ENCODE peak calls at places on chromosomes 3 and 15, in eight cellular contexts. T is NCI-H2081; M is activated effector memory CD4-positive, alpha-beta T cell treated with Interleukin-2 at 50 U/mL for 16 hours; E is RPMI7951; B is GM20000; Y is NCI-H510A treated with DMSO at 0.1 percent for 48 hours; W is ureter; Z is right cardiac atrium. L is an unnamed sample.

GRCh38 chr3:29720660-29721059 is 439.8 kb downstream of the RBMS3 start:
- DNase-seq in Y (no peak), W (no peak), Z (no peak), E (no peak), T (no peak), M (no peak), B (no peak), L (no peak)

GRCh38 chr15:64681424-64682024 is 93.9 kb downstream of the RBPMS2 start:
- DNase-seq in M (no peak), B (peak), Z (no peak), W (peak), E (peak), Y (peak), T (peak), L (peak)

GRCh38 chr3:63279000-63279366 is 875 bp downstream of the SYNPR start:
- DNase-seq in W (no peak), B (peak), Z (no peak), M (no peak), E (no peak), Y (no peak), T (no peak), L (no peak)

GRCh38 chr3:36919439-36920160 is 25.3 kb downstream of the TRANK1 start:
- DNase-seq in B (no peak), Z (no peak), Y (no peak), M (no peak), W (no peak), E (no peak), T (no peak), L (no peak)

GRCh38 chr15:34583399-34584320 is at the start of gene GOLGA8B:
- DNase-seq in E (peak), Z (peak), W (peak), T (peak), M (peak), B (peak), Y (peak), L (peak)

GRCh38 chr3:81268526-81268925 is 492.9 kb downstream of the GBE1 start:
- DNase-seq in W (no peak), E (no peak), Y (no peak), Z (no peak), T (no peak), B (no peak), M (no peak), L (no peak)

GRCh38 chr3:98982336-98982735 is 80.8 kb upstream of the DCBLD2 start:
- DNase-seq in T (no peak), M (no peak), Z (no peak), B (no peak), E (peak), W (no peak), Y (no peak), L (no peak)

GRCh38 chr3:143088835-143089234 is 30.7 kb upstream of the CHST2 start:
- DNase-seq in Y (no peak), T (no peak), W (no peak), B (no peak), Z (no peak), M (no peak), E (no peak), L (no peak)

GRCh38 chr3:62493116-62493801 is 119.9 kb upstream of the FEZF2 start:
- DNase-seq in E (no peak), B (no peak), M (no peak), Y (no peak), W (no peak), Z (no peak), T (no peak), L (no peak)

GRCh38 chr3:161156936-161157335 is 51.8 kb upstream of the B3GALNT1 start:
- DNase-seq in B (no peak), T (no peak), W (no peak), M (no peak), E (no peak), Z (no peak), Y (no peak), L (peak)

GRCh38 chr15:70142322-70143191 is 44.8 kb upstream of the TLE3 start:
- DNase-seq in B (no peak), E (peak), W (no peak), T (no peak), Y (no peak), M (no peak), Z (peak), L (peak)

GRCh38 chr3:153166206-153166605 is 4.2 kb downstream of the RAP2B start:
- DNase-seq in B (no peak), Y (no peak), Z (no peak), E (peak), M (no peak), W (no peak), T (no peak), L (peak)

GRCh38 chr15:85494035-85494793 is 113.8 kb downstream of the AKAP13 start:
- DNase-seq in E (peak), Y (peak), M (no peak), B (no peak), T (no peak), Z (no peak), W (no peak), L (peak)

GRCh38 chr15:66066005-66066404 is 187.5 kb downstream of the MEGF11 start:
- DNase-seq in E (no peak), T (no peak), W (no peak), Y (no peak), Z (no peak), M (no peak), B (no peak), L (no peak)

GRCh38 chr15:63352808-63353207 is 28.8 kb downstream of the CA12 start:
- DNase-seq in W (no peak), M (no peak), E (no peak), Y (no peak), Z (no peak), T (no peak), B (no peak), L (no peak)

GRCh38 chr3:9399746-9400145 is 2.3 kb downstream of the SETD5 start:
- DNase-seq in E (peak), M (no peak), T (peak), Z (peak), Y (peak), B (peak), W (peak), L (peak)

GRCh38 chr3:189160519-189161309 is 11.1 kb upstream of the TPRG1 start:
- DNase-seq in B (no peak), W (no peak), T (no peak), Y (no peak), E (no peak), M (no peak), Z (no peak), L (no peak)

GRCh38 chr15:90086868-90087268 is 15.4 kb downstream of the IDH2 start:
- DNase-seq in T (no peak), M (peak), W (no peak), B (peak), Y (peak), E (peak), Z (no peak), L (peak)

GRCh38 chr3:48784426-48785120 is 63.1 kb downstream of the PRKAR2A start:
- DNase-seq in M (no peak), B (no peak), E (no peak), Y (no peak), T (no peak), W (no peak), Z (no peak), L (no peak)

GRCh38 chr3:52128118-52128683 is 26.0 kb downstream of the POC1A start:
- DNase-seq in M (no peak), B (no peak), W (no peak), Z (no peak), E (peak), T (no peak), Y (peak), L (peak)

GRCh38 chr3:171813897-171814460 is 3.7 kb upstream of the PLD1 start:
- DNase-seq in Z (no peak), T (no peak), B (peak), W (no peak), M (no peak), Y (no peak), E (peak), L (peak)

GRCh38 chr3:40714771-40715170 is 190.0 kb downstream of the ZNF621 start:
- DNase-seq in E (no peak), Z (no peak), W (no peak), B (no peak), Y (no peak), M (no peak), T (no peak), L (no peak)

GRCh38 chr3:132464066-132464465 is 46.8 kb downstream of the DNAJC13 start:
- DNase-seq in W (no peak), E (peak), Y (no peak), T (no peak), B (no peak), Z (no peak), M (no peak), L (peak)

GRCh38 chr3:63918321-63918720 is 6.1 kb upstream of the SCAANT1 start:
- DNase-seq in B (no peak), Z (no peak), Y (no peak), T (no peak), E (no peak), W (no peak), M (no peak), L (no peak)

GRCh38 chr3:48847053-48847585 is 555 bp downstream of the PRKAR2A start:
- DNase-seq in Z (peak), B (peak), W (peak), Y (peak), E (peak), M (peak), T (peak), L (peak)

GRCh38 chr3:114362815-114363214 is 69.0 kb downstream of the TIGIT start:
- DNase-seq in Z (no peak), E (peak), B (peak), M (no peak), Y (peak), T (no peak), W (no peak), L (peak)

GRCh38 chr15:94331731-94332130 is 100.4 kb downstream of the MCTP2 start:
- DNase-seq in Y (no peak), W (no peak), T (no peak), E (peak), M (no peak), B (no peak), Z (no peak), L (no peak)